ENCODE peak calls at places on chromosomes 12 and 14, in eight cellular contexts. One of them, this sample, is unnamed.

GRCh38 chr14:91835920-91836843 is 31.2 kb downstream of the TC2N start:
- DNase-seq in NCI-H1092 treated with DMSO at 0.1 percent for 48 hours: peak
- DNase-seq in activated CD4-positive, alpha-beta memory T cell treated with anti-CD3 and anti-CD28 coated beads, Interleukin-2, amount 10 ng/mL, durations not matched to agents 7 days and 5 days: peak
- DNase-seq in GM20000: peak
- DNase-seq in anterior cingulate cortex: no peak
- DNase-seq in HL-60: no peak
- DNase-seq in Calu3: peak
- DNase-seq in HT-29: peak
- DNase-seq in this sample: no peak

GRCh38 chr14:50040401-50040775 is 76.0 kb downstream of the VCPKMT start:
- DNase-seq in HL-60: no peak
- DNase-seq in anterior cingulate cortex: no peak
- DNase-seq in NCI-H1092 treated with DMSO at 0.1 percent for 48 hours: no peak
- DNase-seq in HT-29: peak
- DNase-seq in activated CD4-positive, alpha-beta memory T cell treated with anti-CD3 and anti-CD28 coated beads, Interleukin-2, amount 10 ng/mL, durations not matched to agents 7 days and 5 days: peak
- DNase-seq in Calu3: peak
- DNase-seq in GM20000: peak
- DNase-seq in this sample: peak

GRCh38 chr14:102220031-102220430 is 80.3 kb downstream of the WDR20 start:
- DNase-seq in anterior cingulate cortex: no peak
- DNase-seq in HT-29: no peak
- DNase-seq in NCI-H1092 treated with DMSO at 0.1 percent for 48 hours: no peak
- DNase-seq in activated CD4-positive, alpha-beta memory T cell treated with anti-CD3 and anti-CD28 coated beads, Interleukin-2, amount 10 ng/mL, durations not matched to agents 7 days and 5 days: no peak
- DNase-seq in GM20000: peak
- DNase-seq in Calu3: no peak
- DNase-seq in HL-60: no peak
- DNase-seq in this sample: no peak

GRCh38 chr14:52730708-52731111 is 744 bp downstream of the STYX start:
- DNase-seq in GM20000: no peak
- DNase-seq in HL-60: no peak
- DNase-seq in NCI-H1092 treated with DMSO at 0.1 percent for 48 hours: no peak
- DNase-seq in activated CD4-positive, alpha-beta memory T cell treated with anti-CD3 and anti-CD28 coated beads, Interleukin-2, amount 10 ng/mL, durations not matched to agents 7 days and 5 days: no peak
- DNase-seq in Calu3: no peak
- DNase-seq in anterior cingulate cortex: no peak
- DNase-seq in HT-29: no peak
- DNase-seq in this sample: no peak

GRCh38 chr14:91252901-91253794 is 8.6 kb upstream of the GPR68 start:
- DNase-seq in anterior cingulate cortex: no peak
- DNase-seq in HL-60: no peak
- DNase-seq in NCI-H1092 treated with DMSO at 0.1 percent for 48 hours: no peak
- DNase-seq in GM20000: peak
- DNase-seq in activated CD4-positive, alpha-beta memory T cell treated with anti-CD3 and anti-CD28 coated beads, Interleukin-2, amount 10 ng/mL, durations not matched to agents 7 days and 5 days: peak
- DNase-seq in HT-29: no peak
- DNase-seq in Calu3: peak
- DNase-seq in this sample: peak

GRCh38 chr12:113180333-113180732 is 4.9 kb downstream of the DDX54 start:
- DNase-seq in Calu3: no peak
- DNase-seq in GM20000: no peak
- DNase-seq in HT-29: no peak
- DNase-seq in NCI-H1092 treated with DMSO at 0.1 percent for 48 hours: no peak
- DNase-seq in anterior cingulate cortex: no peak
- DNase-seq in HL-60: no peak
- DNase-seq in activated CD4-positive, alpha-beta memory T cell treated with anti-CD3 and anti-CD28 coated beads, Interleukin-2, amount 10 ng/mL, durations not matched to agents 7 days and 5 days: no peak
- DNase-seq in this sample: no peak

GRCh38 chr12:10186299-10186698 is 7.5 kb downstream of the TMEM52B start:
- DNase-seq in NCI-H1092 treated with DMSO at 0.1 percent for 48 hours: no peak
- DNase-seq in activated CD4-positive, alpha-beta memory T cell treated with anti-CD3 and anti-CD28 coated beads, Interleukin-2, amount 10 ng/mL, durations not matched to agents 7 days and 5 days: no peak
- DNase-seq in Calu3: no peak
- DNase-seq in HT-29: no peak
- DNase-seq in GM20000: no peak
- DNase-seq in HL-60: peak
- DNase-seq in anterior cingulate cortex: no peak
- DNase-seq in this sample: no peak

GRCh38 chr12:62530596-62530995 is 64.0 kb downstream of the MON2 start:
- DNase-seq in HT-29: no peak
- DNase-seq in activated CD4-positive, alpha-beta memory T cell treated with anti-CD3 and anti-CD28 coated beads, Interleukin-2, amount 10 ng/mL, durations not matched to agents 7 days and 5 days: no peak
- DNase-seq in Calu3: no peak
- DNase-seq in GM20000: no peak
- DNase-seq in anterior cingulate cortex: no peak
- DNase-seq in HL-60: no peak
- DNase-seq in NCI-H1092 treated with DMSO at 0.1 percent for 48 hours: no peak
- DNase-seq in this sample: no peak

GRCh38 chr14:37583358-37584210 is 11.5 kb downstream of the FOXA1 start:
- DNase-seq in NCI-H1092 treated with DMSO at 0.1 percent for 48 hours: peak
- DNase-seq in HL-60: no peak
- DNase-seq in Calu3: peak
- DNase-seq in HT-29: peak
- DNase-seq in anterior cingulate cortex: no peak
- DNase-seq in activated CD4-positive, alpha-beta memory T cell treated with anti-CD3 and anti-CD28 coated beads, Interleukin-2, amount 10 ng/mL, durations not matched to agents 7 days and 5 days: no peak
- DNase-seq in GM20000: peak
- DNase-seq in this sample: no peak

GRCh38 chr12:75437564-75437963 is 43.0 kb upstream of the GLIPR1 start:
- DNase-seq in anterior cingulate cortex: no peak
- DNase-seq in HT-29: no peak
- DNase-seq in GM20000: no peak
- DNase-seq in activated CD4-positive, alpha-beta memory T cell treated with anti-CD3 and anti-CD28 coated beads, Interleukin-2, amount 10 ng/mL, durations not matched to agents 7 days and 5 days: no peak
- DNase-seq in NCI-H1092 treated with DMSO at 0.1 percent for 48 hours: no peak
- DNase-seq in HL-60: peak
- DNase-seq in Calu3: no peak
- DNase-seq in this sample: peak